ENCODE peak calls at places on chromosomes 6 and 20, in nine cellular contexts. E, B, V, X, A, O, N, W and M are unnamed samples.

GRCh38 chr20:39800548-39800947 is 838.4 kb downstream of the DHX35 start:
- DNase-seq in E (peak; percentile 49), B (no peak), V (no peak), X (no peak), A (no peak), O (no peak), N (no peak), W (peak; percentile 79), M (peak; percentile 70)

GRCh38 chr20:56621730-56622129 is 7.4 kb upstream of the TFAP2C start:
- DNase-seq in E (no peak), B (no peak), V (no peak), X (no peak), A (no peak), O (no peak), N (no peak), W (no peak), M (no peak)

GRCh38 chr6:126176266-126176665 is 163.6 kb upstream of the CENPW start:
- DNase-seq in E (no peak), B (no peak), V (no peak), X (peak; percentile 56), A (no peak), O (no peak), N (no peak), W (peak; percentile 21), M (no peak)

GRCh38 chr6:158905277-158905676 is 86.1 kb upstream of the EZR start:
- DNase-seq in E (no peak), B (no peak), V (no peak), X (no peak), A (no peak), O (no peak), N (no peak), W (peak; percentile 33), M (no peak)

GRCh38 chr6:132131777-132132176 is 180.6 kb upstream of the CCN2 start:
- DNase-seq in E (peak; percentile 86), B (peak; percentile 89), V (no peak), X (peak; percentile 98), A (no peak), O (peak; percentile 35), N (no peak), W (peak; percentile 99), M (peak; percentile 89)

GRCh38 chr6:16519265-16520242 is 241.7 kb downstream of the ATXN1 start:
- DNase-seq in E (no peak), B (no peak), V (no peak), X (peak; percentile 77), A (no peak), O (no peak), N (no peak), W (no peak), M (no peak)

GRCh38 chr20:51906049-51906448 is 103.7 kb upstream of the SALL4 start:
- DNase-seq in E (no peak), B (no peak), V (no peak), X (no peak), A (no peak), O (no peak), N (no peak), W (no peak), M (no peak)

GRCh38 chr6:150025201-150025917 is at the start of gene RAET1L:
- DNase-seq in E (peak; percentile 28), B (peak; percentile 7), V (peak; percentile 41), X (no peak), A (no peak), O (peak; percentile 57), N (no peak), W (peak; percentile 90), M (peak; percentile 60)

GRCh38 chr6:165227644-165228329 is 81.6 kb downstream of the C6orf118 start:
- DNase-seq in E (peak; percentile 9), B (no peak), V (no peak), X (no peak), A (no peak), O (no peak), N (no peak), W (peak; percentile 85), M (peak; percentile 49)

GRCh38 chr6:88290432-88290831 is 124.3 kb upstream of the CNR1 start:
- DNase-seq in E (no peak), B (no peak), V (no peak), X (no peak), A (no peak), O (no peak), N (no peak), W (no peak), M (no peak)

GRCh38 chr20:35616465-35617396 is 1.1 kb downstream of the SPAG4 start:
- DNase-seq in E (peak; percentile 60), B (peak; percentile 99), V (peak; percentile 73), X (peak; percentile 100), A (no peak), O (peak; percentile 98), N (peak; percentile 29), W (peak; percentile 98), M (peak; percentile 94)

GRCh38 chr6:6600865-6601264 is 12.3 kb downstream of the LY86 start:
- DNase-seq in E (no peak), B (no peak), V (no peak), X (no peak), A (no peak), O (no peak), N (no peak), W (peak; percentile 50), M (no peak)

GRCh38 chr20:59508729-59509128 is 95.6 kb upstream of the PHACTR3 start:
- DNase-seq in E (no peak), B (no peak), V (no peak), X (no peak), A (no peak), O (no peak), N (no peak), W (no peak), M (no peak)

GRCh38 chr6:137350857-137351256 is 131.7 kb upstream of the IFNGR1 start:
- DNase-seq in E (no peak), B (no peak), V (no peak), X (no peak), A (no peak), O (no peak), N (no peak), W (no peak), M (no peak)

GRCh38 chr6:17394192-17394611 is 807 bp downstream of the CAP2 start:
- DNase-seq in E (no peak), B (no peak), V (peak; percentile 11), X (peak; percentile 61), A (no peak), O (no peak), N (no peak), W (peak; percentile 75), M (no peak)

GRCh38 chr20:35821807-35822242 is 50.0 kb downstream of the PHF20 start:
- DNase-seq in E (no peak), B (no peak), V (no peak), X (no peak), A (no peak), O (peak; percentile 23), N (no peak), W (peak; percentile 35), M (no peak)

GRCh38 chr6:52284131-52284459 is 447 bp downstream of the MCM3 start:
- DNase-seq in E (no peak), B (no peak), V (peak; percentile 74), X (peak; percentile 63), A (no peak), O (no peak), N (no peak), W (no peak), M (no peak)

GRCh38 chr6:51719297-51719696 is 368.1 kb downstream of the PKHD1 start:
- DNase-seq in E (no peak), B (no peak), V (no peak), X (no peak), A (no peak), O (no peak), N (no peak), W (no peak), M (no peak)

GRCh38 chr6:104597541-104598050 is 262.1 kb downstream of the HACE1 start:
- DNase-seq in E (peak; percentile 29), B (no peak), V (no peak), X (no peak), A (no peak), O (no peak), N (no peak), W (no peak), M (no peak)

GRCh38 chr6:53244958-53245357 is 96.3 kb upstream of the GCM1 start:
- DNase-seq in E (no peak), B (no peak), V (no peak), X (no peak), A (no peak), O (no peak), N (no peak), W (no peak), M (no peak)

GRCh38 chr6:167528239-167528638 is 203.4 kb downstream of the TTLL2 start:
- DNase-seq in E (no peak), B (no peak), V (no peak), X (no peak), A (no peak), O (no peak), N (no peak), W (no peak), M (no peak)

GRCh38 chr20:53736757-53737403 is 143.2 kb upstream of the ZNF217 start:
- DNase-seq in E (no peak), B (peak; percentile 58), V (no peak), X (peak; percentile 42), A (no peak), O (no peak), N (no peak), W (peak; percentile 64), M (no peak)

GRCh38 chr6:68196645-68197044 is 438.4 kb upstream of the ADGRB3 start:
- DNase-seq in E (no peak), B (no peak), V (no peak), X (peak; percentile 57), A (no peak), O (no peak), N (no peak), W (peak; percentile 31), M (no peak)

GRCh38 chr6:39553811-39554802 is 171.1 kb downstream of the KIF6 start:
- DNase-seq in E (peak; percentile 17), B (no peak), V (no peak), X (no peak), A (no peak), O (no peak), N (no peak), W (no peak), M (no peak)

GRCh38 chr6:147108256-147108910 is 95.8 kb upstream of the STXBP5 start:
- DNase-seq in E (no peak), B (no peak), V (no peak), X (no peak), A (no peak), O (no peak), N (no peak), W (no peak), M (no peak)

GRCh38 chr6:167140589-167141474 is 16.9 kb downstream of the GPR31 start:
- DNase-seq in E (no peak), B (no peak), V (no peak), X (no peak), A (no peak), O (no peak), N (no peak), W (peak; percentile 55), M (no peak)

GRCh38 chr6:126258150-126258549 is 81.8 kb upstream of the CENPW start:
- DNase-seq in E (no peak), B (no peak), V (no peak), X (no peak), A (no peak), O (no peak), N (no peak), W (no peak), M (no peak)

GRCh38 chr6:169962604-169963469 is 211.4 kb downstream of the ERMARD start:
- DNase-seq in E (no peak), B (no peak), V (no peak), X (no peak), A (no peak), O (no peak), N (no peak), W (no peak), M (no peak)

GRCh38 chr20:25076731-25077609 is 5.0 kb downstream of the VSX1 start:
- DNase-seq in E (no peak), B (no peak), V (no peak), X (peak; percentile 69), A (no peak), O (peak; percentile 40), N (no peak), W (peak; percentile 65), M (peak; percentile 14)

GRCh38 chr6:132205946-132206345 is 195.3 kb downstream of the MOXD1 start:
- DNase-seq in E (no peak), B (no peak), V (no peak), X (no peak), A (no peak), O (no peak), N (no peak), W (no peak), M (no peak)

GRCh38 chr6:28867078-28867414 is 56.7 kb downstream of the TRIM27 start:
- DNase-seq in E (no peak), B (no peak), V (peak; percentile 18), X (peak; percentile 45), A (no peak), O (no peak), N (no peak), W (peak; percentile 10), M (no peak)